ENCODE peak calls at places on chromosomes 3 and 15, in seven cellular contexts. One of them, this sample, is unnamed.

GRCh38 chr3:197132916-197133530 is 103.4 kb upstream of the MELTF start:
- DNase-seq in sigmoid colon: no peak
- DNase-seq in lower lobe of right lung: no peak
- DNase-seq in transverse colon: no peak
- DNase-seq in breast epithelium: no peak
- DNase-seq in PC-3: no peak
- DNase-seq in pancreas: no peak
- DNase-seq in this sample: no peak

GRCh38 chr3:167861649-167862048 is 126.1 kb downstream of the SERPINI1 start:
- DNase-seq in sigmoid colon: no peak
- DNase-seq in lower lobe of right lung: no peak
- DNase-seq in transverse colon: no peak
- DNase-seq in breast epithelium: no peak
- DNase-seq in PC-3: peak; percentile 76
- DNase-seq in pancreas: no peak
- DNase-seq in this sample: no peak

GRCh38 chr3:160205606-160206005 is 19.6 kb upstream of the C3orf80 start:
- DNase-seq in sigmoid colon: no peak
- DNase-seq in lower lobe of right lung: no peak
- DNase-seq in transverse colon: no peak
- DNase-seq in breast epithelium: no peak
- DNase-seq in PC-3: no peak
- DNase-seq in pancreas: no peak
- DNase-seq in this sample: no peak

GRCh38 chr15:89021224-89021623 is 67.0 kb upstream of the ABHD2 start:
- DNase-seq in sigmoid colon: no peak
- DNase-seq in lower lobe of right lung: no peak
- DNase-seq in transverse colon: no peak
- DNase-seq in breast epithelium: peak; percentile 84
- DNase-seq in PC-3: no peak
- DNase-seq in pancreas: no peak
- DNase-seq in this sample: peak; percentile 76

GRCh38 chr15:65421360-65422215 is 1.2 kb downstream of the IGDCC4 start:
- DNase-seq in sigmoid colon: peak; percentile 66
- DNase-seq in lower lobe of right lung: no peak
- DNase-seq in transverse colon: peak; percentile 19
- DNase-seq in breast epithelium: peak; percentile 27
- DNase-seq in PC-3: peak; percentile 32
- DNase-seq in pancreas: peak; percentile 29
- DNase-seq in this sample: no peak

GRCh38 chr3:4988815-4989648 is 9.8 kb downstream of the BHLHE40 start:
- DNase-seq in sigmoid colon: peak; percentile 82
- DNase-seq in lower lobe of right lung: no peak
- DNase-seq in transverse colon: peak; percentile 53
- DNase-seq in breast epithelium: peak; percentile 25
- DNase-seq in PC-3: peak; percentile 9
- DNase-seq in pancreas: peak; percentile 78
- DNase-seq in this sample: no peak

GRCh38 chr3:78420611-78421010 is 1347.2 kb downstream of the ROBO1 start:
- DNase-seq in sigmoid colon: no peak
- DNase-seq in lower lobe of right lung: no peak
- DNase-seq in transverse colon: no peak
- DNase-seq in breast epithelium: no peak
- DNase-seq in PC-3: no peak
- DNase-seq in pancreas: no peak
- DNase-seq in this sample: no peak

GRCh38 chr3:58688563-58688962 is 22.0 kb upstream of the FAM3D start:
- DNase-seq in sigmoid colon: no peak
- DNase-seq in lower lobe of right lung: no peak
- DNase-seq in transverse colon: peak; percentile 51
- DNase-seq in breast epithelium: no peak
- DNase-seq in PC-3: no peak
- DNase-seq in pancreas: no peak
- DNase-seq in this sample: no peak

GRCh38 chr3:41701196-41701698 is 260.7 kb downstream of the ULK4 start:
- DNase-seq in sigmoid colon: no peak
- DNase-seq in lower lobe of right lung: no peak
- DNase-seq in transverse colon: no peak
- DNase-seq in breast epithelium: no peak
- DNase-seq in PC-3: no peak
- DNase-seq in pancreas: no peak
- DNase-seq in this sample: no peak

GRCh38 chr3:134795776-134796312 is 784 bp downstream of the EPHB1 start:
- DNase-seq in sigmoid colon: peak; percentile 67
- DNase-seq in lower lobe of right lung: no peak
- DNase-seq in transverse colon: no peak
- DNase-seq in breast epithelium: no peak
- DNase-seq in PC-3: no peak
- DNase-seq in pancreas: no peak
- DNase-seq in this sample: no peak

GRCh38 chr15:42549052-42549491 is 434 bp downstream of the HAUS2 start:
- DNase-seq in sigmoid colon: no peak
- DNase-seq in lower lobe of right lung: no peak
- DNase-seq in transverse colon: peak; percentile 16
- DNase-seq in breast epithelium: no peak
- DNase-seq in PC-3: peak; percentile 32
- DNase-seq in pancreas: no peak
- DNase-seq in this sample: no peak

GRCh38 chr3:54056521-54056920 is 65.8 kb upstream of the CACNA2D3 start:
- DNase-seq in sigmoid colon: no peak
- DNase-seq in lower lobe of right lung: no peak
- DNase-seq in transverse colon: no peak
- DNase-seq in breast epithelium: no peak
- DNase-seq in PC-3: peak; percentile 9
- DNase-seq in pancreas: no peak
- DNase-seq in this sample: no peak

GRCh38 chr3:150253622-150254021 is 154.5 kb upstream of the TSC22D2 start:
- DNase-seq in sigmoid colon: no peak
- DNase-seq in lower lobe of right lung: no peak
- DNase-seq in transverse colon: no peak
- DNase-seq in breast epithelium: no peak
- DNase-seq in PC-3: peak; percentile 49
- DNase-seq in pancreas: no peak
- DNase-seq in this sample: no peak

GRCh38 chr15:36896949-36897348 is 203.4 kb downstream of the MEIS2 start:
- DNase-seq in sigmoid colon: no peak
- DNase-seq in lower lobe of right lung: no peak
- DNase-seq in transverse colon: no peak
- DNase-seq in breast epithelium: no peak
- DNase-seq in PC-3: no peak
- DNase-seq in pancreas: no peak
- DNase-seq in this sample: no peak

GRCh38 chr3:33075996-33076395 is 20.9 kb downstream of the GLB1 start:
- DNase-seq in sigmoid colon: no peak
- DNase-seq in lower lobe of right lung: no peak
- DNase-seq in transverse colon: no peak
- DNase-seq in breast epithelium: no peak
- DNase-seq in PC-3: no peak
- DNase-seq in pancreas: no peak
- DNase-seq in this sample: no peak

GRCh38 chr15:34109775-34110663 is 8.1 kb downstream of the PGBD4 start:
- DNase-seq in sigmoid colon: no peak
- DNase-seq in lower lobe of right lung: no peak
- DNase-seq in transverse colon: no peak
- DNase-seq in breast epithelium: no peak
- DNase-seq in PC-3: peak; percentile 63
- DNase-seq in pancreas: no peak
- DNase-seq in this sample: no peak

GRCh38 chr3:122555275-122556071 is 8.6 kb downstream of the PARP9 start:
- DNase-seq in sigmoid colon: no peak
- DNase-seq in lower lobe of right lung: no peak
- DNase-seq in transverse colon: no peak
- DNase-seq in breast epithelium: no peak
- DNase-seq in PC-3: peak; percentile 87
- DNase-seq in pancreas: no peak
- DNase-seq in this sample: no peak

GRCh38 chr3:119333773-119334492 is 39.8 kb downstream of the ARHGAP31 start:
- DNase-seq in sigmoid colon: peak; percentile 68
- DNase-seq in lower lobe of right lung: no peak
- DNase-seq in transverse colon: no peak
- DNase-seq in breast epithelium: no peak
- DNase-seq in PC-3: no peak
- DNase-seq in pancreas: no peak
- DNase-seq in this sample: no peak

GRCh38 chr3:133868166-133868565 is 27.5 kb downstream of the RAB6B start:
- DNase-seq in sigmoid colon: no peak
- DNase-seq in lower lobe of right lung: no peak
- DNase-seq in transverse colon: no peak
- DNase-seq in breast epithelium: no peak
- DNase-seq in PC-3: no peak
- DNase-seq in pancreas: peak; percentile 14
- DNase-seq in this sample: no peak

GRCh38 chr3:12508316-12508715 is 24.0 kb downstream of the TSEN2 start:
- DNase-seq in sigmoid colon: peak; percentile 83
- DNase-seq in lower lobe of right lung: no peak
- DNase-seq in transverse colon: peak; percentile 20
- DNase-seq in breast epithelium: no peak
- DNase-seq in PC-3: peak; percentile 91
- DNase-seq in pancreas: no peak
- DNase-seq in this sample: peak; percentile 59

GRCh38 chr15:85955501-85956391 is 123.9 kb upstream of the AGBL1 start:
- DNase-seq in sigmoid colon: no peak
- DNase-seq in lower lobe of right lung: no peak
- DNase-seq in transverse colon: no peak
- DNase-seq in breast epithelium: no peak
- DNase-seq in PC-3: no peak
- DNase-seq in pancreas: no peak
- DNase-seq in this sample: no peak

GRCh38 chr3:116739678-116740077 is 30.1 kb downstream of the TUSC7 start:
- DNase-seq in sigmoid colon: no peak
- DNase-seq in lower lobe of right lung: no peak
- DNase-seq in transverse colon: no peak
- DNase-seq in breast epithelium: no peak
- DNase-seq in PC-3: no peak
- DNase-seq in pancreas: no peak
- DNase-seq in this sample: no peak

GRCh38 chr3:131143802-131144201 is 117.1 kb downstream of the NEK11 start:
- DNase-seq in sigmoid colon: no peak
- DNase-seq in lower lobe of right lung: no peak
- DNase-seq in transverse colon: no peak
- DNase-seq in breast epithelium: no peak
- DNase-seq in PC-3: no peak
- DNase-seq in pancreas: no peak
- DNase-seq in this sample: no peak

GRCh38 chr3:131141770-131142169 is 115.1 kb downstream of the NEK11 start:
- DNase-seq in sigmoid colon: no peak
- DNase-seq in lower lobe of right lung: no peak
- DNase-seq in transverse colon: no peak
- DNase-seq in breast epithelium: no peak
- DNase-seq in PC-3: no peak
- DNase-seq in pancreas: no peak
- DNase-seq in this sample: no peak

GRCh38 chr3:131140891-131141290 is 114.2 kb downstream of the NEK11 start:
- DNase-seq in sigmoid colon: no peak
- DNase-seq in lower lobe of right lung: no peak
- DNase-seq in transverse colon: no peak
- DNase-seq in breast epithelium: no peak
- DNase-seq in PC-3: no peak
- DNase-seq in pancreas: no peak
- DNase-seq in this sample: no peak

GRCh38 chr3:131147534-131147933 is 120.9 kb downstream of the NEK11 start:
- DNase-seq in sigmoid colon: no peak
- DNase-seq in lower lobe of right lung: no peak
- DNase-seq in transverse colon: no peak
- DNase-seq in breast epithelium: no peak
- DNase-seq in PC-3: no peak
- DNase-seq in pancreas: no peak
- DNase-seq in this sample: no peak

GRCh38 chr3:131142580-131142979 is 115.9 kb downstream of the NEK11 start:
- DNase-seq in sigmoid colon: no peak
- DNase-seq in lower lobe of right lung: no peak
- DNase-seq in transverse colon: no peak
- DNase-seq in breast epithelium: no peak
- DNase-seq in PC-3: peak; percentile 35
- DNase-seq in pancreas: no peak
- DNase-seq in this sample: no peak
- TF ChIP-seq CTCF in sigmoid colon: no peak
- TF ChIP-seq CTCF in lower lobe of right lung: no peak
- TF ChIP-seq CTCF in transverse colon: no peak
- TF ChIP-seq CTCF in breast epithelium: no peak
- TF ChIP-seq CTCF in PC-3: peak; percentile 51
- TF ChIP-seq CTCF in pancreas: no peak
- TF ChIP-seq CTCF in this sample: no peak

GRCh38 chr3:859135-859534 is 233.7 kb upstream of the CNTN6 start:
- DNase-seq in sigmoid colon: no peak
- DNase-seq in lower lobe of right lung: no peak
- DNase-seq in transverse colon: no peak
- DNase-seq in breast epithelium: no peak
- DNase-seq in PC-3: no peak
- DNase-seq in pancreas: no peak
- DNase-seq in this sample: no peak

GRCh38 chr3:861721-862120 is 231.1 kb upstream of the CNTN6 start:
- DNase-seq in sigmoid colon: no peak
- DNase-seq in lower lobe of right lung: no peak
- DNase-seq in transverse colon: no peak
- DNase-seq in breast epithelium: no peak
- DNase-seq in PC-3: no peak
- DNase-seq in pancreas: no peak
- DNase-seq in this sample: no peak
- H3K9me3 ChIP-seq in sigmoid colon: no peaks in the 10 kb centered on the region
- H3K9me3 ChIP-seq in lower lobe of right lung: no peaks in the 10 kb centered on the region
- H3K9me3 ChIP-seq in transverse colon: no peaks in the 10 kb centered on the region
- H3K9me3 ChIP-seq in breast epithelium: no peaks in the 10 kb centered on the region
- H3K9me3 ChIP-seq in PC-3: peaks cover 13% of the 10 kb centered on the region
- H3K9me3 ChIP-seq in pancreas: no peaks in the 10 kb centered on the region
- H3K9me3 ChIP-seq in this sample: peaks cover 3% of the 10 kb centered on the region

DNA sequence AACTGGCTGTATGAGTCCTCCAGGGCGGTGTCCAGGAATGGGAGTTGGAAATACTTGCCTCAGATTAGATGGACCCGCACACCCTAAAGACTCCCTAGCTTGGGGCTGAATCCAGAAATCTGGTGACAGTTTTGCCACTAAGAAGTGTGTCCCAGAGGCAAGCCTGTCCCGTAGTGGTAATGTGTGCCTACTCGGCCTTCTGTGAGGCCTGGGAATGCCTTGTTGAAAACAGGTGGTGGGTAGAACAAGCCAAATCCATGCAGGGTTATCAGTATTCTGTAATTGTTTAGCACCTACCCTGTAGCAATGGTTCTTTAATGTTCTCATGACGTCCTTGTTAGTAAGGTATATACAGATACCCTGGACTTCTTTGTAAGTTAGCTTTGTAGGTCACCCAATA is 1.6 kb downstream of the C3orf52 start:
- DNase-seq in sigmoid colon: no peak
- DNase-seq in lower lobe of right lung: no peak
- DNase-seq in transverse colon: no peak
- DNase-seq in breast epithelium: no peak
- DNase-seq in PC-3: no peak
- DNase-seq in pancreas: peak; percentile 84
- DNase-seq in this sample: no peak
- H3K4me3 ChIP-seq in sigmoid colon: no peak overlapping the region
- H3K4me3 ChIP-seq in lower lobe of right lung: peak overlapping the region; percentile 67
- H3K4me3 ChIP-seq in transverse colon: peak overlapping the region; percentile 66
- H3K4me3 ChIP-seq in breast epithelium: no peak overlapping the region
- H3K4me3 ChIP-seq in PC-3: peak overlapping the region; percentile 94
- H3K4me3 ChIP-seq in pancreas: peak overlapping the region; percentile 51
- H3K4me3 ChIP-seq in this sample: peak overlapping the region; percentile 85

DNA sequence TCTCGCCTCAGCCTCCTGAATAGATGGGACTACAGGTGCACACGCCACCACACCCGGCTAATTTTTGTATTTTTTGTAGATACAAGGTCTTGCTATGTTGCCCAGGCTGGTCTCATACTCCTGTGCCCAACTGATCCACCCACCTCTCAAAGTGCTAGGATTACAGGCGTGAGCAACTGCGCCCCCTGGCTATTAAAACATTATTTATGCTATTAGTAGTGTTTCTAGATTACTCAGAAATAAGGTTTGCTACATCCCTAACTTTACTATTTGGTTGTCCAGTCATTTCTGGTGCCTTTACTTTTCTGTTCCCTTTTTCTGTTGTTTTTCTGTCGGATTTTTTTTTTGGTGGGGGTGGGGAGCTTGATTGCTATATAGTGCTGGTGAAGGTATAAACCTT is 393.6 kb upstream of the TPM1 start:
- DNase-seq in sigmoid colon: no peak
- DNase-seq in lower lobe of right lung: no peak
- DNase-seq in transverse colon: no peak
- DNase-seq in breast epithelium: no peak
- DNase-seq in PC-3: peak; percentile 59
- DNase-seq in pancreas: no peak
- DNase-seq in this sample: no peak
- TF ChIP-seq CTCF in sigmoid colon: no peak
- TF ChIP-seq CTCF in lower lobe of right lung: peak; percentile 33
- TF ChIP-seq CTCF in transverse colon: no peak
- TF ChIP-seq CTCF in breast epithelium: peak; percentile 17
- TF ChIP-seq CTCF in PC-3: peak; percentile 61
- TF ChIP-seq CTCF in pancreas: no peak
- TF ChIP-seq CTCF in this sample: peak; percentile 25

This sample was measured in thoracic aorta.